ENCODE peak calls at places on chromosomes 6 and 20, in ten cellular contexts. H, I, K, M, L, G, D, U, W and C are unnamed samples.
A peak's percentile ranks its signal among the peaks of the same experiment; 100 is the strongest.

GRCh38 chr6:75334266-75335040 is 49.9 kb upstream of the TMEM30A start:
- DNase-seq in M (peak; percentile 79), L (no peak), U (peak; percentile 90), W (no peak), D (no peak), I (peak; percentile 94), K (no peak), G (no peak), H (no peak), C (no peak)

GRCh38 chr6:132298344-132298949 is 102.8 kb downstream of the MOXD1 start:
- DNase-seq in D (peak; percentile 57), W (no peak), K (no peak), M (peak; percentile 76), H (peak; percentile 24), L (no peak), G (no peak), U (peak; percentile 62), I (peak; percentile 67), C (no peak)

GRCh38 chr20:35695245-35695749 is 3.9 kb downstream of the NFS1 start:
- DNase-seq in H (no peak), D (no peak), U (no peak), M (no peak), K (no peak), I (no peak), G (no peak), W (no peak), L (no peak), C (peak; percentile 13)

GRCh38 chr6:43627008-43627825 is 1.8 kb downstream of the GTPBP2 start:
- DNase-seq in L (peak; percentile 65), D (no peak), I (peak; percentile 95), G (peak; percentile 82), M (peak; percentile 98), U (no peak), K (peak; percentile 50), W (no peak), H (no peak), C (peak; percentile 90)

GRCh38 chr20:4476903-4477302 is 244.8 kb upstream of the PRND start:
- DNase-seq in M (no peak), W (no peak), D (no peak), G (no peak), I (no peak), U (no peak), L (no peak), K (no peak), H (no peak), C (no peak)

GRCh38 chr6:10904015-10904414 is 17.2 kb downstream of the SYCP2L start:
- DNase-seq in M (no peak), K (no peak), L (no peak), W (no peak), G (no peak), U (no peak), I (no peak), D (no peak), H (no peak), C (no peak)

GRCh38 chr6:135880066-135880972 is 28.8 kb downstream of the PDE7B start:
- DNase-seq in W (no peak), M (peak; percentile 65), L (no peak), D (peak; percentile 5), H (peak; percentile 58), I (peak; percentile 59), U (no peak), G (no peak), K (no peak), C (no peak)

GRCh38 chr20:36815454-36816091 is 42.0 kb upstream of the DSN1 start:
- DNase-seq in L (no peak), K (no peak), D (no peak), I (no peak), H (no peak), G (no peak), U (no peak), M (no peak), W (no peak), C (no peak)

GRCh38 chr20:39016496-39016895 is 54.4 kb downstream of the DHX35 start:
- DNase-seq in M (no peak), K (no peak), L (no peak), I (no peak), W (no peak), G (no peak), U (no peak), H (no peak), D (no peak), C (no peak)

GRCh38 chr6:82270791-82271392 is 23.3 kb upstream of the IBTK start:
- DNase-seq in W (no peak), I (peak; percentile 54), G (peak; percentile 44), K (peak; percentile 57), M (peak; percentile 68), U (peak; percentile 52), H (no peak), D (peak; percentile 66), L (no peak), C (no peak)

GRCh38 chr6:17381429-17382147 is 11.8 kb upstream of the CAP2 start:
- DNase-seq in L (no peak), H (no peak), G (peak; percentile 12), I (peak; percentile 72), M (peak; percentile 58), K (no peak), W (no peak), D (no peak), U (no peak), C (no peak)

GRCh38 chr6:166540631-166541331 is 45.7 kb downstream of the RAMACL start:
- DNase-seq in W (peak; percentile 32), M (peak; percentile 33), D (no peak), U (no peak), H (peak; percentile 90), I (no peak), G (no peak), L (no peak), K (no peak), C (no peak)

GRCh38 chr6:90121982-90122381 is 174.7 kb downstream of the BACH2 start:
- DNase-seq in U (no peak), H (no peak), M (no peak), W (no peak), K (no peak), G (no peak), I (no peak), L (no peak), D (no peak), C (no peak)

GRCh38 chr6:25186919-25187318 is 92.3 kb upstream of the CARMIL1 start:
- DNase-seq in U (no peak), L (no peak), M (no peak), K (no peak), D (no peak), W (no peak), H (no peak), I (no peak), G (no peak), C (no peak)

GRCh38 chr6:38149526-38149925 is 330.0 kb downstream of the ZFAND3 start:
- DNase-seq in D (no peak), H (no peak), L (no peak), U (peak; percentile 75), K (peak; percentile 13), M (no peak), I (no peak), G (no peak), W (no peak), C (no peak)

GRCh38 chr20:14114049-14114448 is 118.7 kb downstream of the MACROD2 start:
- DNase-seq in U (no peak), M (no peak), K (no peak), L (no peak), G (no peak), I (no peak), H (no peak), W (no peak), D (no peak), C (no peak)